ENCODE peak calls at places on chromosomes 1 and 21, in ten cellular contexts. O, L, I, Y, C, H, A, E, G and S are unnamed samples.

GRCh38 chr1:41835488-41835887 is 83.2 kb downstream of the HIVEP3 start:
- DNase-seq in G (no peak), E (no peak), O (no peak), A (no peak), L (no peak), I (no peak), H (no peak), C (no peak), Y (no peak), S (no peak)

GRCh38 chr1:154463512-154463990 is 38.5 kb upstream of the TDRD10 start:
- DNase-seq in L (no peak), O (no peak), E (no peak), H (no peak), I (no peak), G (peak; percentile 31), A (no peak), Y (no peak), C (no peak), S (no peak)

GRCh38 chr1:183734600-183735036 is 70.3 kb upstream of the RGL1 start:
- DNase-seq in I (no peak), H (peak; percentile 53), G (peak; percentile 46), O (no peak), Y (peak; percentile 27), E (peak; percentile 14), L (peak; percentile 79), A (peak; percentile 17), C (no peak), S (no peak)

GRCh38 chr1:172837816-172838680 is 179.1 kb downstream of the FASLG start:
- DNase-seq in A (no peak), O (no peak), Y (no peak), E (no peak), C (no peak), G (no peak), H (no peak), I (no peak), L (no peak), S (no peak)

GRCh38 chr1:220239945-220240344 is 32.3 kb downstream of the RAB3GAP2 start:
- DNase-seq in G (no peak), L (no peak), E (no peak), C (no peak), H (no peak), O (no peak), I (no peak), A (no peak), Y (no peak), S (no peak)

GRCh38 chr21:45542242-45542666 is at the start of gene SLC19A1:
- DNase-seq in L (peak; percentile 33), I (peak; percentile 79), A (peak; percentile 73), Y (peak; percentile 63), C (no peak), H (peak; percentile 73), O (peak; percentile 48), G (peak; percentile 60), E (no peak), S (peak; percentile 79)

GRCh38 chr1:168442931-168443330 is 100.9 kb downstream of the XCL2 start:
- DNase-seq in A (no peak), H (no peak), G (no peak), E (no peak), Y (no peak), O (no peak), I (no peak), C (no peak), L (no peak), S (no peak)

GRCh38 chr1:85447000-85447943 is 17.7 kb downstream of the DDAH1 start:
- DNase-seq in A (no peak), G (no peak), E (no peak), Y (no peak), H (no peak), O (no peak), I (no peak), C (no peak), L (no peak), S (no peak)

DNA sequence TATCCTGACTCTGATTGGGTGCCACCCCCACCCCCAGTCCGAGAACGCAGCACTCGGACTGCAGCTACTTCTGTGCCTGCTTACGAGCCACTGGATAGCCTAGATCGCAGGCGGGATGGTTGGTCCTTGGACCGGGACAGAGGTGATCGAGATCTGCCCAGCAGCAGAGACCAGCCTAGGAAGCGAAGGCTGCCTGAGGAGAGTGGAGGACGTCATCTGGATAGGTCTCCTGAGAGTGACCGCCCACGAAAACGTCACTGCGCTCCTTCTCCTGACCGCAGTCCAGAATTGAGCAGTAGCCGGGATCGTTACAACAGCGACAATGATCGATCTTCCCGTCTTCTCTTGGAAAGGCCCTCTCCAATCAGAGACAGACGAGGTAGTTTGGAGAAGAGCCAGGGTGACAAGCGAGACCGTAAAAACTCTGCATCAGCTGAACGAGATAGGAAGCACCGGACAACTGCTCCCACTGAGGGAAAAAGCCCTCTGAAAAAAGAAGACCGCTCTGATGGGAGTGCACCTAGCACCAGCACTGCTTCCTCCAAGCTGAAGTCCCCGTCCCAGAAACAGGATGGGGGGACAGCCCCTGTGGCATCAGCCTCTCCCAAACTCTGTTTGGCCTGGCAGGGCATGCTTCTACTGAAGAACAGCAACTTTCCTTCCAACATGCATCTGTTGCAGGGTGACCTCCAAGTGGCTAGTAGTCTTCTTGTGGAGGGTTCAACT is 2.1 kb downstream of the RBM15 start:
- DNase-seq in A (no peak), H (peak; percentile 27), I (no peak), O (no peak), G (peak; percentile 14), L (no peak), E (no peak), Y (no peak), C (no peak), S (no peak)
- H3K4me3 ChIP-seq in A (no peak overlapping the region), H (no peak overlapping the region), I (no peak overlapping the region), O (no peak overlapping the region), G (no peak overlapping the region), L (no peak overlapping the region), E (no peak overlapping the region), Y (no peak overlapping the region), C (peak overlapping the region; percentile 89), S (peak overlapping the region; percentile 90)

GRCh38 chr1:3730556-3731247 is 21.5 kb upstream of the CCDC27 start:
- DNase-seq in A (no peak), I (no peak), H (no peak), C (no peak), Y (peak; percentile 43), L (no peak), E (no peak), O (no peak), G (no peak), S (no peak)
- TF ChIP-seq POLR2A in A (no peak), I (no peak), H (no peak), C (no peak), Y (no peak), L (no peak), E (no peak), O (no peak), G (no peak), S (no peak)

GRCh38 chr1:158246650-158247049 is 7.6 kb upstream of the CD1A start:
- DNase-seq in Y (no peak), E (no peak), C (no peak), G (no peak), O (no peak), I (no peak), A (no peak), H (no peak), L (no peak), S (no peak)

GRCh38 chr1:158248122-158248521 is 6.1 kb upstream of the CD1A start:
- DNase-seq in A (peak; percentile 8), O (no peak), C (peak; percentile 3), Y (no peak), G (peak; percentile 22), E (no peak), L (no peak), H (no peak), I (no peak), S (no peak)

GRCh38 chr1:158251160-158251559 is 3.1 kb upstream of the CD1A start:
- DNase-seq in H (no peak), G (no peak), I (no peak), E (no peak), Y (no peak), C (no peak), O (no peak), L (no peak), A (no peak), S (no peak)

GRCh38 chr1:158248771-158249170 is 5.5 kb upstream of the CD1A start:
- DNase-seq in I (no peak), L (no peak), E (no peak), A (no peak), O (no peak), C (no peak), H (no peak), Y (no peak), G (no peak), S (no peak)

DNA sequence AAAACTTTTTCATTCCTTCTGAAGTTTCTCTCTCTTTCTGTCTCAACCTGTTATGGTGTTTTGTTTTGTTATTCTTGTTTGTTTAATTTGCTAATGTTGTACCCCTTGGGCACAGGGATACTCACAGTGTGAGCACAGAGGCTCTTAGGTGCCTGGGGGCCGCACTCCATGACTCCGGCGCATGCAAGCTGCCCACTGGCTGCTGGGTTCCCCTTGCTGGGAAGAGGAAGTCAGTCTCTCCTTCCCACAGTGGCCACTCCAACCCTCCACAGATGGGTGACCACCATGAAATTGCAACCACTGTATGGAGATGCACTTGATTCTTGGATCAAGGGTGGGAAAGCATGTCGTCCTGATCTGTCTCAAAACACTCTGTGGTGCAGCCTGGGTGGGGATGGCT is 4.6 kb upstream of the CD1A start:
- DNase-seq in E (no peak), A (no peak), C (no peak), L (no peak), O (no peak), H (no peak), G (no peak), I (no peak), Y (no peak), S (no peak)
- H3K27ac ChIP-seq in E (no peak overlapping the region), A (no peak overlapping the region), C (no peak overlapping the region), L (no peak overlapping the region), O (no peak overlapping the region), H (no peak overlapping the region), G (no peak overlapping the region), I (no peak overlapping the region), Y (no peak overlapping the region), S (no peak overlapping the region)

GRCh38 chr21:43816611-43817071 is 27.3 kb downstream of the RRP1 start:
- DNase-seq in E (no peak), O (no peak), I (no peak), Y (no peak), A (no peak), G (no peak), C (no peak), L (no peak), H (no peak), S (no peak)

GRCh38 chr21:43820466-43820865 is 31.1 kb downstream of the RRP1 start:
- DNase-seq in A (no peak), Y (no peak), C (no peak), I (no peak), G (no peak), E (no peak), L (no peak), O (no peak), H (no peak), S (no peak)

GRCh38 chr21:43818685-43819084 is 29.3 kb downstream of the RRP1 start:
- DNase-seq in C (no peak), O (no peak), L (no peak), A (no peak), I (peak; percentile 22), E (no peak), H (no peak), G (no peak), Y (no peak), S (no peak)

GRCh38 chr21:43817157-43818086 is 28.0 kb downstream of the RRP1 start:
- DNase-seq in L (no peak), G (no peak), A (no peak), E (no peak), Y (no peak), C (no peak), H (no peak), I (peak; percentile 55), O (no peak), S (no peak)

DNA sequence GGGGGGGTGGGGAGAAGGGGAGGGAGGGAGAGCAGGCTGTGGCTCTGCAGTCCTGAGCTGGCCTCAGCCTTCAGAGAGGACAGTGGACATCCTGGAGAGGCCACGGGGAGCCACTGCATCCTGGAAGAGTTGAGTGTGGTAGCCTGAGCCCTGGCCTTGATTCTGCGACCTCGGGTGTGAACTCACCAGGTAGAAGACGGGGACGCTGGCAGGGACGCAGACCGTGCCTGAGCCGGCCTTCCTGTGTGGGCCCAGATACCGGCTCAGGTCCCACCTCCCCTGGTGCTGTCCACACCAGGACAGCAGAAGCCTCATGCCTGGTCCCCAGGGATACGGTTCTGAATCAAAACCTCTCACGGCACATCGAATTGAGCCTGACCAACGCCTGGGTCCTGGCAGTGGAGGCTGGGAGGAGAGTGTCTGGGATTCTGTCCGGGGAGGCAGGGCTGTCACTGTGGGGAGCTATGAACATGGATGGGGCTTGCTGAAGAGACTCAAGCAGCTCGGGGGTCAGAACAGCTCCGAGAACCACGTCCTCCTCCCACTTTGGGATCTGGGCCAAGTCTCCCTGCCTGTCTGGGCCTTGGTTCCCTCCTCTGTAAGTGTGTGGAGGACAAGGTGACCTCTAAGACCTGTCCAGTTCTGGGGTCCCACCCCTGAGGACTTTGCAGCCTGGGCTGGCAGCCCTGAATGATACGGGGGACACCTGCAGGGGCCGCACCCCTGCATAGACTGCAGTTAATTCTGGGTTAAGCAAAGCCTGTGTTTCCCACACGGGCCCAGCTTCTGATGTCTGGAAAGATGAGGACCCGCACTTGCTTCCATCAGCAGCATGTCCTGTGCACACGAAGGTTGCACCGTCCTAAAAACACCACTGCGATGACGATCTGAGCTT is 30.4 kb downstream of the RRP1 start:
- DNase-seq in I (peak; percentile 42), H (no peak), G (no peak), A (no peak), E (no peak), L (no peak), Y (no peak), C (no peak), O (no peak), S (no peak)
- H3K4me3 ChIP-seq in I (no peak overlapping the region), H (no peak overlapping the region), G (no peak overlapping the region), A (no peak overlapping the region), E (no peak overlapping the region), L (no peak overlapping the region), Y (no peak overlapping the region), C (no peak overlapping the region), O (no peak overlapping the region), S (no peak overlapping the region)